ENCODE peak calls at places on chromosome 17, in six cellular contexts. A is astrocyte, N is heart right ventricle, W is H9, I is OCI-LY7, M is body of pancreas. X is an unnamed sample. For H3K9me3, the result is how much of the 10 kb centered on the place peaks cover.

GRCh38 chr17:63930951-63931575 is 1.1 kb downstream of the CD79B start:
- DNase-seq in A (no peak), N (peak), W (peak), I (peak), M (no peak), X (peak)

GRCh38 chr17:76132574-76133338 is 8.3 kb downstream of the FOXJ1 start:
- DNase-seq in A (no peak), N (no peak), W (peak), I (no peak), M (peak), X (no peak)

GRCh38 chr17:78390241-78391050 is 12.0 kb downstream of the PGS1 start:
- DNase-seq in A (peak), N (peak), W (peak), I (no peak), M (no peak), X (no peak)

GRCh38 chr17:68197997-68198930 is 49.6 kb upstream of the AMZ2 start:
- DNase-seq in A (no peak), N (no peak), W (peak), I (no peak), M (peak), X (no peak)

GRCh38 chr17:45578516-45579455 is 88.3 kb upstream of the PLEKHM1 start:
- DNase-seq in A (no peak), N (no peak), W (peak), I (no peak), M (no peak), X (no peak)

GRCh38 chr17:41984454-41984853 is 17.9 kb downstream of the CNP start:
- DNase-seq in A (no peak), N (no peak), W (no peak), I (no peak), M (no peak), X (no peak)

GRCh38 chr17:8117367-8117979 is 841 bp downstream of the ALOXE3 start:
- DNase-seq in A (no peak), N (peak), W (peak), I (no peak), M (no peak), X (no peak)

GRCh38 chr17:80176757-80177156 is 6.9 kb downstream of the CARD14 start:
- DNase-seq in A (no peak), N (no peak), W (no peak), I (no peak), M (no peak), X (no peak)

GRCh38 chr17:49849711-49850610 is 2.1 kb upstream of the TAC4 start:
- DNase-seq in A (no peak), N (no peak), W (no peak), I (no peak), M (no peak), X (no peak)

GRCh38 chr17:80034977-80035686 is 540 bp downstream of the TBC1D16 start:
- DNase-seq in A (peak), N (peak), W (peak), I (no peak), M (peak), X (peak)

DNA sequence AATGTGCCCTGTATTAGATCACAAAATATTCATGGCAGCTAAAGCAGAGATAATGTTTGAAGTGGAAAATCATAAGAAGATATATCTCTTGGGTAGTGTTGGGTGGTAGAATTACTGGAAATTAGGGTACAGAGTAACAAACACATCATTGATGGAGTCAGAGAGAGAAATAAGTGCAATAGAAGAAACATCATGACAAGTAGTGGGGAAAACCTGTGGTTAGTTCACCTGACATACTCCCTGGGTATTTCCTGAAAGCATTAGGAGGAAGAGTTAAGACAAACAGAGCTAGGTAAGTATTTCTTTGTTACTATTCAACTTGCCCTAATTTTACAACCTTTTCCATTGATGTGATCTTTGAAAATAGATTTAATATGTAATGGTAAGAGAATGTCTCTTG is 691.9 kb upstream of the SOX9 start:
- DNase-seq in A (no peak), N (no peak), W (no peak), I (no peak), M (no peak), X (no peak)
- H3K9me3 ChIP-seq in A (under half), N (under half), W (under half), I (under half), M (under half), X (under half)

DNA sequence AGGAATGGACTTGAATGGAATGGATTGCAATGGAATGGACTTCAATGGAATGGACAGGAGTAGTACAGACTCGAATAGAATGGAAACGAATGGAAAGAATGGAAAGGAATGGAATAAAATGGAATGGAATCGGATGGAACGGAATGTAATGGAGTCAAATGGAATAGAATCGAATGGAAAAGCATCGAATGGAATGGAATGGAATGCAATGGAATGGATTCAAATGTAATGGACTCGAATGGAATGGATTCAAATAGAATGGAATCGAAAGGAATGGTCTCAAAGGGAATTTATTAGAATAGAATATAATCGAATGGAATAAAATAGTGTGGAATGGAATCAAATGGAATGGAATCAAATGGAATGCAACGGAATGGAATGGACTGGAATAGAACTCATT is 484.9 kb upstream of the WSB1 start:
- DNase-seq in A (peak), N (no peak), W (no peak), I (no peak), M (no peak), X (no peak)
- H3K9me3 ChIP-seq in A (under half), N (half or more), W (half or more), I (half or more), M (under half), X (under half)

DNA sequence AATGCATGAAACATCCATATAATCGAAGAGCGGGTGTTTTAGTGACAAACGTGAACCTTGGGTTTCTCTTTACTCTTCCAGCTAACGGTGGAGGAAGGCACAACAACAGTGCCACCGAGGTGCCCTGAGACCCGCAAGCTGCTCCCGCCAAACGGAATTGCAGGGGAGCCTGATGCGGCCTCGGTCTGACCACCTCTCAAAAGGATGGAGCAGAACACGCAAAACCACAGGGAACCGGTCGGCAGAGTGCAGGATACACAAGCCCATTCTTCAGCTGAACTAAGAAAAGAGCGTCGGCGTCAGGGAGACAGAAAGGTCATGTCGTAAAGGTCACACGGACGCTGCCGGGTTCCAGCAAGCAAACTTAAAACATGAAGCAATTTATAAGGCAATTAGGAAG is 109.5 kb upstream of the ZNF750 start:
- DNase-seq in A (no peak), N (no peak), W (no peak), I (no peak), M (no peak), X (no peak)
- H3K9me3 ChIP-seq in A (under half), N (under half), W (half or more), I (under half), M (under half), X (under half)

GRCh38 chr17:53387745-53388144 is 435.0 kb upstream of the KIF2B start:
- DNase-seq in A (no peak), N (no peak), W (no peak), I (no peak), M (no peak), X (no peak)

GRCh38 chr17:53390575-53390974 is 432.2 kb upstream of the KIF2B start:
- DNase-seq in A (no peak), N (no peak), W (no peak), I (no peak), M (no peak), X (no peak)

DNA sequence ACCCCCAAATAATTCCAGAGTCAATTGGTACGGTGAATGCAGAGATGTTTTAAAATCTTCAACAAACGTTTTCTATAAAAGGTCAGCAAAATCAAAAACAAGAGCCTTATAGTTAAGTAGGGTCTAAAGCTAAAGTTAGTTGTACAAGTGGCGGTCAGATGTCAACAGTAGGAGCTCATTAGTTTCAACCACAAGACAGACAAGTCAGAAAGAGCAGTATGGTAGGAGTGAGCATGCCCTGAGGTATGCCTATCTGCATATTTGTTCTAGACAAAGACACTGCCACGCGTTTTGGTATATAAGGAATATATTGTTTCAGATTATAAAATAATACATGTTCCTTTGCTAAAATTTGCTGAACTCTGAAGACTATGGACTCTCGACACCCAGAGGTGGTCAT is 431.5 kb upstream of the KIF2B start:
- DNase-seq in A (no peak), N (no peak), W (no peak), I (no peak), M (no peak), X (no peak)
- H3K9me3 ChIP-seq in A (under half), N (under half), W (under half), I (under half), M (under half), X (under half)